ENCODE peak calls at places on chromosomes 7 and 10, in seven cellular contexts. P, K, Z, W, G, E and F are unnamed samples.

GRCh38 chr7:35036361-35037171 is 719 bp downstream of the DPY19L1 start:
- DNase-seq in P (peak; percentile 58), G (peak; percentile 40), K (peak; percentile 38), W (peak; percentile 80), E (peak; percentile 72), Z (peak; percentile 59), F (peak; percentile 51)

GRCh38 chr10:71964669-71965515 is 697 bp downstream of the CHST3 start:
- DNase-seq in K (peak; percentile 58), P (peak; percentile 53), W (peak; percentile 80), E (no peak), Z (peak; percentile 42), G (peak; percentile 7), F (peak; percentile 91)

GRCh38 chr7:42194218-42194617 is 42.8 kb downstream of the GLI3 start:
- DNase-seq in W (no peak), Z (no peak), K (peak; percentile 41), P (no peak), E (no peak), G (no peak), F (no peak)

GRCh38 chr7:138834583-138834982 is 36.6 kb upstream of the ATP6V0A4 start:
- DNase-seq in Z (no peak), W (no peak), E (no peak), G (no peak), K (no peak), P (no peak), F (no peak)

GRCh38 chr7:27237735-27238334 is 4.8 kb upstream of the EVX1 start:
- DNase-seq in G (no peak), K (no peak), P (no peak), E (no peak), W (no peak), Z (no peak), F (no peak)

GRCh38 chr7:106165328-106165727 is 53.2 kb upstream of the SYPL1 start:
- DNase-seq in W (no peak), P (no peak), E (no peak), G (no peak), K (no peak), Z (no peak), F (no peak)

GRCh38 chr7:70846208-70846607 is 285.7 kb upstream of the GALNT17 start:
- DNase-seq in G (no peak), E (no peak), Z (no peak), P (no peak), K (no peak), W (no peak), F (no peak)

GRCh38 chr7:155278921-155279320 is 18.8 kb upstream of the INSIG1 start:
- DNase-seq in E (no peak), K (no peak), Z (no peak), G (no peak), P (no peak), W (no peak), F (peak; percentile 46)

GRCh38 chr10:484925-485661 is 204.4 kb downstream of the DIP2C start:
- DNase-seq in K (no peak), P (peak; percentile 20), W (no peak), G (peak; percentile 51), Z (no peak), E (peak; percentile 30), F (no peak)

GRCh38 chr10:112269266-112269665 is 13.9 kb upstream of the TECTB start:
- DNase-seq in G (no peak), K (no peak), Z (no peak), E (no peak), P (no peak), W (no peak), F (no peak)

GRCh38 chr7:30272126-30272525 is 12.3 kb upstream of the ZNRF2 start:
- DNase-seq in P (no peak), Z (no peak), K (no peak), E (no peak), G (no peak), W (no peak), F (no peak)

GRCh38 chr10:72340911-72341310 is 13.8 kb downstream of the DNAJB12 start:
- DNase-seq in Z (no peak), P (no peak), G (no peak), E (no peak), W (no peak), K (no peak), F (no peak)

GRCh38 chr7:157896774-157897555 is 560.2 kb downstream of the DNAJB6 start:
- DNase-seq in P (no peak), G (no peak), K (no peak), E (no peak), W (no peak), Z (no peak), F (peak; percentile 64)

GRCh38 chr10:118166951-118167350 is 120.2 kb upstream of the RAB11FIP2 start:
- DNase-seq in W (no peak), P (no peak), Z (no peak), G (no peak), E (no peak), K (no peak), F (no peak)

GRCh38 chr10:627032-627992 is 62.2 kb downstream of the DIP2C start:
- DNase-seq in P (no peak), W (no peak), G (no peak), Z (no peak), E (no peak), K (no peak), F (no peak)

GRCh38 chr10:80454526-80455460 is 683 bp downstream of the TSPAN14 start:
- DNase-seq in Z (no peak), E (peak; percentile 66), P (peak; percentile 88), W (peak; percentile 79), K (peak; percentile 54), G (peak; percentile 45), F (peak; percentile 73)

GRCh38 chr10:26491276-26491675 is 53.1 kb downstream of the APBB1IP start:
- DNase-seq in K (no peak), P (no peak), G (no peak), W (no peak), Z (no peak), E (no peak), F (no peak)

GRCh38 chr7:142549007-142549406 is 200.3 kb upstream of the PRSS1 start:
- DNase-seq in W (no peak), K (no peak), P (no peak), G (no peak), E (no peak), Z (no peak), F (no peak)

GRCh38 chr7:155962191-155962967 is 150.1 kb upstream of the SHH start:
- DNase-seq in G (no peak), Z (peak; percentile 52), E (no peak), K (no peak), W (no peak), P (peak; percentile 39), F (no peak)

GRCh38 chr7:99677646-99678045 is 2.1 kb downstream of the CYP3A5 start:
- DNase-seq in W (no peak), Z (no peak), G (no peak), P (no peak), K (no peak), E (no peak), F (no peak)

GRCh38 chr10:96843823-96844222 is 11.7 kb downstream of the LCOR start:
- DNase-seq in E (no peak), P (no peak), K (no peak), Z (no peak), W (no peak), G (no peak), F (no peak)
- H3K4me1 ChIP-seq in E (no peaks in the 10 kb centered on the region), P (no peaks in the 10 kb centered on the region), K (peaks cover 12% of the 10 kb centered on the region), Z (peaks cover 41% of the 10 kb centered on the region), W (peaks cover 3% of the 10 kb centered on the region), G (peaks cover 21% of the 10 kb centered on the region), F (peaks cover 7% of the 10 kb centered on the region)

DNA sequence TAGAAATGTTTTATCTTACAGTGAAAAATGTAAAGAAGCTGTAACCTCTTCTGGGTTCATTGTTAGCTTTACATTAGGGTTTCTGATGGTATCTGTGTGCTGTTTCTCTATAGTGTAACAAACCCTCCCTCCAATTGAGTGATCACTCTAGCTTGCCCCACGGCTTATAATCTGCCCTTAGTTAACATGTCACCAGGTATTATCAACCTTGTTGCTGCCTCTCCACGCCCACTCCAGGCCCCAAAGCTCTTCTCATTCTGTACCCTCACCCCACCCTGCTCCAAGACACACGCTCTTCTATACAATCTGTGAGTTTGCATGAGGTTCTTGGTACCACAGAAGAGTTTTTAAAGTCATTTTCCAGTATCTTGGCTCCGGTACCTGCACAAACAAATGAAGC is 139.4 kb downstream of the ARID5B start:
- DNase-seq in P (no peak), G (no peak), K (no peak), E (no peak), W (no peak), Z (no peak), F (no peak)
- H3K4me1 ChIP-seq in P (peaks cover 3% of the 10 kb centered on the region), G (peaks cover 66% of the 10 kb centered on the region), K (peaks cover 2% of the 10 kb centered on the region), E (no peaks in the 10 kb centered on the region), W (peaks cover 35% of the 10 kb centered on the region), Z (peaks cover 35% of the 10 kb centered on the region), F (peaks cover 58% of the 10 kb centered on the region)

DNA sequence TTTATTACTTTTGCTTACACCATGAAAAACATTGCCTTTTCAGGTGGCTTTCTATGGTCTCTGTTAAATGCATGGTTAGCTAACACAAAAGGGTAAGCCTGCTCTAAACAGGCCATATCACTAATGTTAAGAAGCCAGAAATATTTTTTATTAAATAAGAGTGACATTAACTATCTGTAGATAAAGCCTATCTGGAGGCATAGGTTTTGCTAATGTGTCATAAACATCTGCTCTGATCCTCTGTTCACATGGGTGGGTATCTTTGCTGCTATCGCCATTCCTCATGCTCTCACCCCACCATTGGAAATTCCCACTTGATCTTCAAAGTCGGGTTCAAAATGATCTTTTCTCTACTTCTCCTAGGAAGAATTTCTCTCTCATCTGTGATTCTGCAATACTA is 32.4 kb downstream of the EPC1 start:
- DNase-seq in P (no peak), G (no peak), K (no peak), W (peak; percentile 67), Z (no peak), E (no peak), F (no peak)
- H3K4me1 ChIP-seq in P (peaks cover 3% of the 10 kb centered on the region), G (peaks cover 77% of the 10 kb centered on the region), K (peaks cover 6% of the 10 kb centered on the region), W (peaks cover 24% of the 10 kb centered on the region), Z (peaks cover 31% of the 10 kb centered on the region), E (no peaks in the 10 kb centered on the region), F (peaks cover 4% of the 10 kb centered on the region)

DNA sequence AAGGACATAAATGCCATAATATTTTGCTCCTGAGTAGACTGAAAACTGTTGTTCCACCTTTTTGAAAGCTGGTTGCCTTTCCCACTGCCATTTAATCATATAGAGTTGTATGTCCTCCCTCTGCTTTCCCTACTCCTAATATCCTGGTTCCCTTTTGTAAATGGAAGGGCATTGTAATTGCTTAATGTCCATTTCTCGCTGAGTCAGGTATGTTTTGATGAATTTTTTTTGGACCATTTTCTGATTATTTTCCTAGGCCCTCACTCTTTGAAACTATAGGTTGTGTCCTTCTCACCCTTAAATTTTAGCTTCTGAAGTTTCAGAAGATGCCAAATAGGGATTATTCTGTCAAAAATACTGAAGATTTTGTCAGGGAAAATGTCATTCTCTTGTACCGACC is 45.5 kb downstream of the WAC start:
- DNase-seq in Z (no peak), W (no peak), E (no peak), K (no peak), G (no peak), P (no peak), F (no peak)
- H3K4me1 ChIP-seq in Z (peaks cover 23% of the 10 kb centered on the region), W (no peaks in the 10 kb centered on the region), E (no peaks in the 10 kb centered on the region), K (peaks cover 4% of the 10 kb centered on the region), G (peaks cover 61% of the 10 kb centered on the region), P (peaks cover 14% of the 10 kb centered on the region), F (peaks cover 16% of the 10 kb centered on the region)

DNA sequence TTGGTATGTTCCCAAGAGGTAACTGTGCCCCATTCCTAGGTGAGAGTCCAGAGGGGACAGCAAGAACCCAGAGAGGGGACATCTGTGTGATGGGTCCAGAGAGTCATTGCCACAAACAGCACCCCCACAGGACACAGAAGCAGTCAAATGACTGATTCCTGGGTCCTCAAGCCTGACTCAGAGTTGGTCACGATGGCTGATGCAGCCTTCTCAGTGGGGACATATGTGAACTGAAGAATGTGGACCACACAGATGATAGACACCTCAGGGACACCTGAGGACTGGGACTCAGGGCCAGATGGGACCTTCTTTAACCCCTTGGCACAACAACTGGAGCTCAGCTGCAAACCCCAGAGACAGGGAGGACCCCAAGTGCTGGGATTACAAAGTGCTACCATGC is 96.5 kb downstream of the STRA8 start:
- DNase-seq in Z (no peak), G (no peak), W (no peak), P (no peak), E (no peak), K (no peak), F (no peak)
- H3K4me1 ChIP-seq in Z (peaks cover 3% of the 10 kb centered on the region), G (no peaks in the 10 kb centered on the region), W (peaks cover 20% of the 10 kb centered on the region), P (no peaks in the 10 kb centered on the region), E (no peaks in the 10 kb centered on the region), K (peaks cover 3% of the 10 kb centered on the region), F (no peaks in the 10 kb centered on the region)